ENCODE peak calls at places on chromosome 14, in five cellular contexts. L is HepG2, Y is A549, R is HCT116, P is endothelial cell of umbilical vein. V is an unnamed sample.

GRCh38 chr14:72810201-72810600 is 83.7 kb downstream of the DPF3 start:
- DNase-seq in L (no peak), Y (no peak), R (no peak), P (no peak), V (no peak)

GRCh38 chr14:83988274-83988673 is 1541.7 kb upstream of the FLRT2 start:
- DNase-seq in L (no peak), Y (no peak), R (no peak), P (no peak), V (no peak)

GRCh38 chr14:89408907-89409675 is 7.9 kb downstream of the FOXN3 start:
- DNase-seq in L (no peak), Y (no peak), R (no peak), P (no peak), V (no peak)

GRCh38 chr14:65791551-65791981 is 379.0 kb downstream of the FUT8 start:
- DNase-seq in L (no peak), Y (peak), R (no peak), P (peak), V (no peak)

GRCh38 chr14:64879635-64880381 is at the start of gene SPTB:
- DNase-seq in L (no peak), Y (no peak), R (no peak), P (no peak), V (peak)

GRCh38 chr14:91159182-91159581 is 45.3 kb downstream of the DGLUCY start:
- DNase-seq in L (no peak), Y (no peak), R (no peak), P (no peak), V (no peak)

GRCh38 chr14:101230161-101230850 is 326.8 kb upstream of the RTL1 start:
- DNase-seq in L (no peak), Y (peak), R (no peak), P (no peak), V (no peak)

GRCh38 chr14:91246051-91246852 is 1.7 kb upstream of the GPR68 start:
- DNase-seq in L (no peak), Y (no peak), R (no peak), P (no peak), V (no peak)

GRCh38 chr14:64673748-64674147 is 30.5 kb upstream of the PLEKHG3 start:
- DNase-seq in L (no peak), Y (no peak), R (no peak), P (no peak), V (no peak)

GRCh38 chr14:85315290-85315689 is 214.7 kb upstream of the FLRT2 start:
- DNase-seq in L (no peak), Y (no peak), R (no peak), P (no peak), V (no peak)

GRCh38 chr14:51855234-51855633 is 5.2 kb upstream of the GNG2 start:
- DNase-seq in L (no peak), Y (no peak), R (no peak), P (no peak), V (no peak)

GRCh38 chr14:68941820-68942219 is 37.3 kb downstream of the ACTN1 start:
- DNase-seq in L (peak), Y (peak), R (no peak), P (peak), V (peak)

GRCh38 chr14:63045612-63046320 is 508 bp upstream of the KCNH5 start:
- DNase-seq in L (peak), Y (peak), R (no peak), P (no peak), V (peak)

GRCh38 chr14:88974991-88975835 is 150.8 kb downstream of the TTC8 start:
- DNase-seq in L (no peak), Y (no peak), R (no peak), P (no peak), V (no peak)

GRCh38 chr14:24849471-24849870 is 200.5 kb downstream of the STXBP6 start:
- DNase-seq in L (no peak), Y (no peak), R (no peak), P (no peak), V (no peak)

GRCh38 chr14:70887207-70888150 is 19.8 kb upstream of the PCNX1 start:
- DNase-seq in L (no peak), Y (no peak), R (no peak), P (no peak), V (no peak)

DNA sequence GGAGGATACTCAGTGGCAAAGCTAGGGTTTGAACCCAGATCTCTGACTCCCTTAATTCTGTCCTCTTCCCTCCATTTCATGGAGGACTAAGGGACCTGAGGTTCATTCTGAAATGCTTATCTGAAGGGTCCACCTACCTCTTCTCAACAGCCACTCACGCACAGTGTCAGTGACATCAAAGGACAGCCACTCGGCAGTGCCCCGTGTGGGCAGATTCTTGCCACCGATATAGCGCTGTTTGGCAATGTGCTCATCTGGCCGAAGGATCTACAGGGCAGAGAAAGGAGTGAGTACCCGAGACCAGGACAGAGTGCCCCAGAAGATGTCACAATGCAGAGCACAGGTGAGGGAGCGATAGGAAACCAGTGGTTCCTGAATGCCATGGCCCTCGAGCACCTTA is 10.8 kb downstream of the TGFB3 start:
- DNase-seq in L (no peak), Y (no peak), R (no peak), P (no peak), V (no peak)
- TF ChIP-seq MAX in L (no peak), Y (no peak), R (no peak), P (no peak), V (no peak)

DNA sequence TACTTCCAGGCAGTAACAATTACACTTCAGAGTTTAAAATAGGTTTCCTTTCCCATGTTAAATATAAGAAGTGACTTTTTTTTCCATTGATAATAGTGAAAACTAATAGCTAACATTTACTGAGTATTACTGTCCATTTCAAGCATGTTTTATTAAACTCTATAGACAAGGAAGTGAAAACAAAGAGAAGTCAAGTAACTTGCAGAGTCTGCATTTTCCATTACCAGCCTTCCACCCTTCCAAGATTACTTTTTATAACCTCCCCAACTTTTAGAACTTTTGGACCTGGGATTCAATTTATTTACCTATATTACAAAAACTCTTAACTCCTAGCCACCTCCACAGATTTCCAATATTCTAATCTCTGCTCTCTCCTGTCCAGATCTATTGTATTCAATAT is 67.7 kb downstream of the SEC23A start:
- DNase-seq in L (no peak), Y (no peak), R (no peak), P (no peak), V (no peak)
- TF ChIP-seq MAX in L (no peak), Y (no peak), R (no peak), P (no peak), V (no peak)

GRCh38 chr14:76930549-76930948 is 98.0 kb downstream of the IRF2BPL start:
- DNase-seq in L (no peak), Y (no peak), R (no peak), P (no peak), V (no peak)

GRCh38 chr14:76929927-76930326 is 98.6 kb downstream of the IRF2BPL start:
- DNase-seq in L (no peak), Y (no peak), R (no peak), P (no peak), V (no peak)

GRCh38 chr14:76926521-76927251 is 100.5 kb downstream of the LRRC74A start:
- DNase-seq in L (no peak), Y (no peak), R (no peak), P (no peak), V (no peak)

GRCh38 chr14:76931629-76932402 is 96.7 kb downstream of the IRF2BPL start:
- DNase-seq in L (no peak), Y (no peak), R (no peak), P (no peak), V (no peak)

GRCh38 chr14:76928301-76928700 is 100.2 kb downstream of the IRF2BPL start:
- DNase-seq in L (no peak), Y (no peak), R (no peak), P (no peak), V (no peak)
- TF ChIP-seq MAX in L (no peak), Y (no peak), R (no peak), P (no peak), V (no peak)

GRCh38 chr14:99728981-99729451 is 44.9 kb downstream of the CYP46A1 start:
- DNase-seq in L (no peak), Y (no peak), R (no peak), P (no peak), V (peak)
- TF ChIP-seq MAX in L (no peak), Y (no peak), R (no peak), P (no peak), V (no peak)

GRCh38 chr14:29749327-29749726 is 178.3 kb downstream of the PRKD1 start:
- DNase-seq in L (no peak), Y (peak), R (no peak), P (peak), V (no peak)
- TF ChIP-seq MAX in L (no peak), Y (no peak), R (no peak), P (no peak), V (no peak)

GRCh38 chr14:38868415-38869290 is 234.4 kb downstream of the SEC23A start:
- DNase-seq in L (peak), Y (no peak), R (no peak), P (peak), V (no peak)
- TF ChIP-seq MAX in L (no peak), Y (no peak), R (no peak), P (no peak), V (no peak)

DNA sequence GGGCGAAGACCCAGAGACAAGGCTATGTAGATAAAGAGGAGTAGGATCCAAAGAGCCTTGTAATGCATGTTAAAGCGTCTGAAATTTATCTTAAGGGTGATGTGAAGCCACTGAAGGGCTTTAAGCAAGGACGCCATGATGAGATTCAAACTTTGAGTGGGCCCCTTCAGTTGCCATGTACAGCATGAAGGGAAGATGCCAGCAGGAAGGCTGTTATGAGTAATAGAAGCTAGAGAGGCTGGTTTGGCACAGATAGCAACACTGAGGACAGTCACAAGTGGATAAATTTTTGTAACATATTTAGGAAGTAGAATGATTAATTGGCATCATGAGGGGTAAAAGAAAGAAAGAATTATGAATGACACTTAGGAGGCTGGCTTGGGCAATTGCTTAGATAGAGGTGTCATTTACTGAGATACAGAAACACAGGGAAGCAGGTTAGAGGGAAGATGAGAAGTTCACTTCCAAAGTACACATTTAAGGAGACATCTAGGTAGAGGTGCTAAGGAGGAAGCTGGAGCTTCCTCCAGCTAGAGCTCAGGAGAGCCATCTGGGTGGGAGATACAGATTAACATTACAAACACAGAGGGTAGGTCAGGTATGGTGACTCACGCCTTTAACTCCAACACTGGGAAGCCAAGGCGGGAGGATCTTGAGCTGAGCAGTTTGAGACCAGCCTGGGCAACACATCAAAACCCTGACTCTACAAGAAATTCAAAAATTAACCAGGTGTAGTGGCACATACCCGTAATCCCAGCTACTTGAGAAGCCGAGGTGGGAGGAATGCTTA is 13.7 kb downstream of the ATG2B start:
- DNase-seq in L (no peak), Y (no peak), R (no peak), P (no peak), V (no peak)
- TF ChIP-seq MAX in L (no peak), Y (no peak), R (no peak), P (no peak), V (no peak)

DNA sequence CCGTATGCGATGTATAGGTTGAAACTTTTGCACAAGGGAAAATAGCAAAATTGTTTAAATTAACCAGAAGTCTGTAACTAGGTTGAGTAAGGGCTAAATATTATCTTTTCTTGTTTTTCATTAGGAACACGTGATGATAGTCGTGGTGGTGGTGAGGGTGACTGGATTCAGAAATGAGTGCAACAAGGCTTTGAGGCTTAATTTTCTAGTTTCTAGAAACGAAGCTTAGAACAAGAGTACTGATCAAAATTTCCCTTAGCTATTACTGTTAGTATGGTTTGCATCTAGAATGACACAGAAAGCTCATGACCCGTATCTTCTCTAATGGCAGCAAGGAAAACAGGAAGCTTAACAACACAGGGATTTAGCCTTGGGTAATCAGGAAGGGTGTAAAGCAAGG is 7.0 kb downstream of the SLIRP start:
- DNase-seq in L (no peak), Y (no peak), R (no peak), P (no peak), V (no peak)
- TF ChIP-seq MAX in L (no peak), Y (no peak), R (no peak), P (no peak), V (no peak)

DNA sequence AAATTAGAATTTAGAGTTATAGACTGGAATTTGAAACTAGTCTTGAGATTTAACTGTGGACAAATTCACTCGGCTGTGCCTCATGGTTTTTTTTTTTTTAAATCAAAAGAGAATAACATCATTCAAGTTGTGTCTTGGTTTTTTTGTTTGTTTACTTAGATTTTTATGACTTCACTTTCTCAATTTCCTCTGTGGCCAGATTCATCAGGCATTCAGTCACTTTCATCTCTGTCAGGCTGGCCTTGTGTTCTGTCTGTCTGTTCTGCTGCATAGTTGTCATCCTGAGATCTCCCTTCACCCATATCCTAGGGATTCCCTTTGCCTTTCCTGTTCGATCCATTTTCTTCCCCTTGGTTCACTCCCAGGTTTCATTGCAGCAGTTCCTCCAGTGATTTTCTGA is 10.0 kb downstream of the MARK3 start:
- DNase-seq in L (no peak), Y (no peak), R (no peak), P (peak), V (no peak)
- TF ChIP-seq MAX in L (no peak), Y (no peak), R (no peak), P (no peak), V (no peak)

V was measured in WTC11.